ENCODE peak calls at places on chromosomes 6 and 20, in four cellular contexts. Z, Q, E and R are unnamed samples.

GRCh38 chr6:149129401-149130077 is 188.0 kb upstream of the TAB2 start:
- DNase-seq in Z (no peak), Q (peak; percentile 72), E (no peak), R (no peak)

GRCh38 chr6:132768051-132768517 is 10.4 kb upstream of the VNN2 start:
- DNase-seq in Z (no peak), Q (peak; percentile 59), E (no peak), R (peak; percentile 5)

GRCh38 chr6:3882865-3883264 is 33.7 kb downstream of the FAM50B start:
- DNase-seq in Z (no peak), Q (no peak), E (no peak), R (no peak)

GRCh38 chr6:33030245-33030644 is 20.9 kb upstream of the HLA-DOA start:
- DNase-seq in Z (no peak), Q (no peak), E (no peak), R (no peak)

GRCh38 chr6:27668442-27669275 is 195.8 kb upstream of the ZNF184 start:
- DNase-seq in Z (no peak), Q (no peak), E (no peak), R (peak; percentile 36)

GRCh38 chr6:164142312-164142711 is 727.8 kb downstream of the QKI start:
- DNase-seq in Z (no peak), Q (no peak), E (no peak), R (no peak)

GRCh38 chr20:36744764-36745191 is 1.1 kb downstream of the NDRG3 start:
- DNase-seq in Z (peak; percentile 50), Q (peak; percentile 86), E (no peak), R (peak; percentile 54)

GRCh38 chr6:48736486-48737206 is 625.6 kb upstream of the PTCHD4 start:
- DNase-seq in Z (no peak), Q (no peak), E (no peak), R (no peak)

GRCh38 chr6:167838207-167838748 is 11.6 kb downstream of the AFDN start:
- DNase-seq in Z (no peak), Q (no peak), E (no peak), R (no peak)

GRCh38 chr20:32625996-32626395 is 40.9 kb upstream of the NOL4L start:
- DNase-seq in Z (no peak), Q (no peak), E (no peak), R (no peak)

DNA sequence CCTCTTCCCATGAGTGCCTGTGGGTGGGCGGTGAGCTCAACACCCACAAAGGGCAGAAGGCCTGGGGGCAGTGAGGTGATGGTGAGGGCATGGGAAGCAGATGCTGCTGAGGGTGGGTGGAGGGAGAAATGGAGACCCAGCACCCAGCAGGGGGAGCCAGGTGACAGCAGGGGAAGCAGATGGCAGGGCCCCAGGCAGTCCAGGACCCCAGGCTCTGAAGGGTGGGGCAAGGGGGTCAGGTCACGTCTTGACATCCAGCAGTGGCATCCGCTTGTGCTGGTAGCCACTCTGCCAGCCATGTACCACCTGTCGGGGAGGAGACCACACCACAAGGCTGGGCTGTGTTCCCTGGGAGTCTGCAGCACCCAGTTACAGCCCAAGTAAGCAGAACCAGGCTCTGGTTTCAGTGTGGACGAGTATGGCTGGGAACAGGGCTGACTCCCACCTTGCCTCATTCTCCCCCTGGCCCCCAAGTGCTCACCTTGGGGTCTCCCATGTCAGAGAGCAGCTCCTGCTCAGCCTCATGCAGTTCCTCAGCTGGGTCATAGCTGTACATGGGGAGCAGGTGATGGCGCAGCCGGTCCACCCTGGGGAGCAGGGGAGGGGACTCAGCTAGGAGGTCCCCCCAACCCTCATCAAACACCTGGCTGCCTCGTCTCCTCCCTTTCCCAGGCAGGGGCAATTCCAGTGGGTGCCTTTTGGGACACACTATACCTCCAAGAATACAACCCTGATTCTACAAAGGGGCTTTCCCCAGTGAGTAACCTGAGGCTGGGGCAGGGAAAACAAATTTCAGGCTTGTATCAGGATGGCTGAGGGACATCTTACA is 2.0 kb downstream of the SMIM29 start:
- DNase-seq in Z (no peak), Q (no peak), E (no peak), R (peak; percentile 9)
- TF ChIP-seq POLR2A in Z (no peak), Q (no peak), E (peak; percentile 86), R (no peak)

DNA sequence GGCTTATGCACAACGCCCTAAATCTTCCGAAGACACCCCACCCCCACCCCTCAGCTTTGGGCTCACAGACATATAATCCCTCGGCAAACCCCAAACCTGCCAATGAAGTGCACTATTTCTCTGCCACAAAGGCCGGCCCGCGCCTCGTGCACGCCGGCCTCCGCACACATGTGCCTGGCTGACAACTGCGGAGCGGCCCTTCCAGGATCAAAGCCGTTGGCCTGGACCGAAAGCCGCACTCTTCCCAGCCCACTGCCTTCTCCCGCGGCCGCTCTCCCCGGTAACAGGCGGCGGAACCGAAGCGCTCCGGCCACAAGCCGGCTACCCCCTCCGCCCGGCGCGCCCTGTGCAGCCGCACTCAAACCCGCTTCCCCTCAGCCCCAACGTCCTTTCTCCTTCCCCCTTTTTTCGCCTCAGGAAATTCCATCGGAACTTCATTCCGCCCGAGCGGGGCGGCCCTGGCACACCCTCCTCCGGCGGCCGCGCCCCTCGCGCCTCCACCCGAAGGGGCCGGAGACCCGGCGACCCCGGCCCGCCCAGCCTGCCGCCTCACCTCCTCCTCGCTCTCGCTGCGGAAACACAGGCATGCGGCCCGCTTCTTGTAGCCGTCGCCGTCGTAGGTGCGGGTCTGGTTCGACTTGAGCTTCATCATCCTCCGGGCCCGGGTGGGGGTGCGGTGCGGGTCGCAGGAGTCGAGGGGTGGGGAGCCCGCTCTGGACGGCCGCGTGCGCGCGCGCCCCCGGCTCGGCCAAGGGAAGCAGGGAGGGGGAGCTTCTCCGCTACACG is 565 bp downstream of the NUDT3 start:
- DNase-seq in Z (peak; percentile 24), Q (peak; percentile 76), E (peak; percentile 30), R (peak; percentile 41)
- TF ChIP-seq POLR2A in Z (no peak), Q (peak; percentile 46), E (peak; percentile 24), R (peak; percentile 19)

GRCh38 chr6:56840467-56841371 is 114.2 kb upstream of the BEND6 start:
- DNase-seq in Z (no peak), Q (no peak), E (no peak), R (no peak)

GRCh38 chr6:56841372-56841749 is 113.5 kb upstream of the BEND6 start:
- DNase-seq in Z (no peak), Q (no peak), E (no peak), R (no peak)

GRCh38 chr6:56843476-56844349 is 111.2 kb upstream of the BEND6 start:
- DNase-seq in Z (peak; percentile 20), Q (peak; percentile 80), E (peak; percentile 69), R (peak; percentile 85)

GRCh38 chr6:56841751-56842150 is 113.2 kb upstream of the BEND6 start:
- DNase-seq in Z (no peak), Q (no peak), E (no peak), R (no peak)

DNA sequence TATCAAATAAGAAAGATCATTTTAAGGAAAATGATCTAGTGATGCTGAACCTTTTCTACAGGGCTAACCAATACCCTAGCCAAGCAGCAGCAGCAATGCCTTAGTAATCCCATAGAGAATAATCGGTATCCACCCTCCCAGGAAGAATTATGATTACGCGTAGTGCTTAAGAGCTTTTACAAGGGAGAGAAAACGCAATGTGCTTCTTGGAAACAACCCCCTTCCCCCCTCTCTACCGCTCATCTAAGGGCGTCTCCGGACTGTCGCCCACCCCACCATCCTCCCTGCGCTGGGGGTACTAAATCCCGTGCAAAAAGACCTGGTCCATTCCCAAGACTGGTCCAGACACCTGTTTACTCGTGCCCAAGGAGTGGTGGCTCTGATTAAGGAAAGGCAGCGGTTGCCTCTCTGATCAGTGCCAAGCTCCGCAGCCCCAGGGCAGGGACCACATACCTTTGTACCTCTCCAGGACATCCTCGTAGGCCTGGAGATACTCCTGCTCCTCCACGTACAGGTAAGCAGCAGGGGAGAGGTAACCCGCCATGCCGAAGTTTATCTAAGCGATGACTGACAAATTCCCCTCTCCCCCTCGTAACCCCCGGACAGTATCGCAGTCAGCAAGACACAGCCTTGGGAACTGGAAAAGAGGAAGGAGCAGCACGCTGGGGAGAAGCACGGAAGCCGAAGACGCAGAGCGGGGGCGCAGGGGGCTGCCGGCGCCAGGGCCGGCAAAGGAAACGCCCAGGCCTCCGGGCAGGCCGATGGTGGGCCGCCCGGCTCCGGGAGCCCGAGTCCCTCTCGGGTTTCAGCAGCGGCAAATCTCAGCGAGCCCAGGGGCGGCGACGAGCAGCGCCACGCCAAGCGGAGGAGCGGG is 112.1 kb upstream of the BEND6 start:
- DNase-seq in Z (no peak), Q (no peak), E (peak; percentile 38), R (no peak)
- TF ChIP-seq POLR2A in Z (no peak), Q (peak; percentile 40), E (no peak), R (peak; percentile 23)

GRCh38 chr20:35729283-35729807 is 12.7 kb downstream of the RBM39 start:
- DNase-seq in Z (no peak), Q (no peak), E (no peak), R (no peak)
- TF ChIP-seq POLR2A in Z (no peak), Q (no peak), E (peak; percentile 17), R (no peak)

DNA sequence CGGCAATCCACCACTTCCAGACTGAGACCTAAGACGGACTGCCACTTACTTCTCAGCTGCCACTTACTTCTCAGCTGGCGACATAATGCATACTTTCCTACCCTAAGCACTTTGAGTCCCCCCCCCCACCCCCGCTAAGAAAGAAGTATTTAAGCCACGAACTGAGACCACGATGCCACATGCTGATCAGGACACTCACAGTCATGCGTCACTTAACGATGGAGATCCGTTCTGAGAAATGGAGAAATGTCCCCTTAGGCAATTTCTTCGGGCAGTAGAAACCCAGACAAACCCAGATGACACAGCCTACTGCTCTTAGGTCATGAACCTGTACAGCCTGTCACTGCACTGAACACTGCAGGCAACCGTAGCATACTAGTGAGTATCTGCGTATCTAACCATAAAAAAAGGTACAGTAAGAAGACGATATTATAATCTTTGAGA is 690 bp downstream of the IFNGR1 start:
- DNase-seq in Z (peak; percentile 15), Q (peak; percentile 88), E (no peak), R (peak; percentile 20)
- TF ChIP-seq POLR2A in Z (no peak), Q (no peak), E (peak; percentile 84), R (no peak)